ENCODE peak calls at places on chromosomes 1 and 21, in four cellular contexts. P is HepG2, K is K562, Q is GM12878. N is an unnamed sample.
A peak's percentile ranks its signal among the peaks of the same experiment; 100 is the strongest.

GRCh38 chr1:243251544-243251943 is 3.5 kb downstream of the CEP170 start:
- DNase-seq in P (no peak), Q (no peak), K (no peak), N (no peak)

GRCh38 chr1:17742590-17742989 is 12.5 kb upstream of the ACTL8 start:
- DNase-seq in K (no peak), P (no peak), Q (no peak), N (no peak)

GRCh38 chr1:116940809-116941640 is 31.3 kb downstream of the PTGFRN start:
- DNase-seq in Q (no peak), P (no peak), K (no peak), N (no peak)

GRCh38 chr1:25703671-25704637 is 87.4 kb downstream of the MAN1C1 start:
- DNase-seq in Q (no peak), K (no peak), P (no peak), N (no peak)

GRCh38 chr1:9293512-9294439 is 1.1 kb downstream of the SPSB1 start:
- DNase-seq in P (no peak), Q (no peak), K (no peak), N (peak; percentile 31)

GRCh38 chr1:20439282-20439681 is 46.7 kb downstream of the CAMK2N1 start:
- DNase-seq in Q (no peak), P (no peak), K (peak; percentile 6), N (no peak)

GRCh38 chr1:11886986-11887665 is 28.4 kb upstream of the NPPB start:
- DNase-seq in K (no peak), Q (no peak), P (no peak), N (no peak)

GRCh38 chr1:223887724-223888428 is 42.1 kb upstream of the TP53BP2 start:
- DNase-seq in P (no peak), Q (no peak), K (no peak), N (no peak)

GRCh38 chr1:155277896-155278688 is 829 bp downstream of the HCN3 start:
- DNase-seq in P (peak; percentile 51), Q (no peak), K (peak; percentile 82), N (peak; percentile 68)

GRCh38 chr21:33487996-33488395 is 3.5 kb downstream of the DNAJC28 start:
- DNase-seq in Q (no peak), P (no peak), K (no peak), N (no peak)

GRCh38 chr1:72230746-72231145 is 51.6 kb downstream of the NEGR1 start:
- DNase-seq in P (no peak), Q (no peak), K (no peak), N (no peak)

DNA sequence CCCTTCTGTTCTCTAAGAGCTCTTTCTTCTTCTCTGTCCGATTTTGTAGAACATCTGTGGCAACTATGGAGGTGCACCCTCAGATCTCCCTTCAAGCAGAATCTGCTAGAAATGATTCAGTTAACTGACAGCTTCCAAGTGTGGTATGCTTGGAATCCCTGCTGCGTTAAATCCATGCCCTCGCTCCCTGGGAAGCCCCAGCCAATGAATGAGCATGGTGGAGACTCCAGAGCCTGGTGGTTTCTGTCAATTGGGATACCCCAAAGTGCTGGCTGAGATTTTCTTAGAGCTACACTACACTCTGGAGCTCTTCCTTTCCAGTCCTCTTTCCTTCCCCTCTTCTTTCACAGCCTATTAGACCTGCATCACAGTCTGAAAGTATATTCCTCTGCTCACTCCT is 116.3 kb upstream of the C1orf21 start:
- DNase-seq in Q (no peak), K (no peak), P (no peak), N (no peak)
- TF ChIP-seq FOXK2 in Q (no peak), K (no peak), P (no peak), N (no peak)

GRCh38 chr21:44011123-44011773 is 861 bp upstream of the TRAPPC10 start:
- DNase-seq in P (no peak), K (peak; percentile 57), Q (no peak), N (no peak)
- TF ChIP-seq FOXK2 in P (no peak), K (no peak), Q (no peak), N (no peak)

GRCh38 chr1:70685300-70686286 is 274.5 kb downstream of the CTH start:
- DNase-seq in K (peak; percentile 83), P (peak; percentile 68), Q (peak; percentile 13), N (peak; percentile 79)
- TF ChIP-seq FOXK2 in K (no peak), P (no peak), Q (no peak), N (no peak)

GRCh38 chr1:208203127-208203847 is 40.9 kb downstream of the PLXNA2 start:
- DNase-seq in K (no peak), Q (no peak), P (peak; percentile 79), N (no peak)

GRCh38 chr1:208203848-208204609 is 40.2 kb downstream of the PLXNA2 start:
- DNase-seq in K (no peak), Q (no peak), P (no peak), N (no peak)

GRCh38 chr1:208204779-208205178 is 39.4 kb downstream of the PLXNA2 start:
- DNase-seq in K (no peak), Q (no peak), P (no peak), N (no peak)

GRCh38 chr1:208206092-208206698 is 38.0 kb downstream of the PLXNA2 start:
- DNase-seq in K (no peak), Q (no peak), P (no peak), N (no peak)

GRCh38 chr1:208205216-208206013 is 38.8 kb downstream of the PLXNA2 start:
- DNase-seq in Q (no peak), K (no peak), P (no peak), N (no peak)
- TF ChIP-seq FOXK2 in Q (no peak), K (no peak), P (no peak), N (no peak)

GRCh38 chr1:228003461-228004330 is 3.1 kb upstream of the WNT3A start:
- DNase-seq in K (no peak), P (no peak), Q (no peak), N (no peak)
- TF ChIP-seq FOXK2 in K (no peak), P (no peak), Q (no peak), N (no peak)

GRCh38 chr1:24500448-24501048 is 2.1 kb upstream of the RCAN3 start:
- DNase-seq in Q (no peak), P (no peak), K (no peak), N (no peak)

GRCh38 chr1:24503003-24503751 is 541 bp downstream of the RCAN3 start:
- DNase-seq in K (no peak), P (no peak), Q (no peak), N (no peak)

GRCh38 chr1:24501371-24502167 is 1.1 kb upstream of the RCAN3 start:
- DNase-seq in K (peak; percentile 67), P (no peak), Q (no peak), N (no peak)

GRCh38 chr1:24503870-24504523 is 1.4 kb downstream of the RCAN3 start:
- DNase-seq in P (no peak), K (no peak), Q (no peak), N (no peak)

GRCh38 chr1:24502168-24503002 is at the start of gene RCAN3:
- DNase-seq in P (peak; percentile 78), Q (no peak), K (peak; percentile 95), N (peak; percentile 94)
- TF ChIP-seq FOXK2 in P (no peak), Q (no peak), K (no peak), N (no peak)

DNA sequence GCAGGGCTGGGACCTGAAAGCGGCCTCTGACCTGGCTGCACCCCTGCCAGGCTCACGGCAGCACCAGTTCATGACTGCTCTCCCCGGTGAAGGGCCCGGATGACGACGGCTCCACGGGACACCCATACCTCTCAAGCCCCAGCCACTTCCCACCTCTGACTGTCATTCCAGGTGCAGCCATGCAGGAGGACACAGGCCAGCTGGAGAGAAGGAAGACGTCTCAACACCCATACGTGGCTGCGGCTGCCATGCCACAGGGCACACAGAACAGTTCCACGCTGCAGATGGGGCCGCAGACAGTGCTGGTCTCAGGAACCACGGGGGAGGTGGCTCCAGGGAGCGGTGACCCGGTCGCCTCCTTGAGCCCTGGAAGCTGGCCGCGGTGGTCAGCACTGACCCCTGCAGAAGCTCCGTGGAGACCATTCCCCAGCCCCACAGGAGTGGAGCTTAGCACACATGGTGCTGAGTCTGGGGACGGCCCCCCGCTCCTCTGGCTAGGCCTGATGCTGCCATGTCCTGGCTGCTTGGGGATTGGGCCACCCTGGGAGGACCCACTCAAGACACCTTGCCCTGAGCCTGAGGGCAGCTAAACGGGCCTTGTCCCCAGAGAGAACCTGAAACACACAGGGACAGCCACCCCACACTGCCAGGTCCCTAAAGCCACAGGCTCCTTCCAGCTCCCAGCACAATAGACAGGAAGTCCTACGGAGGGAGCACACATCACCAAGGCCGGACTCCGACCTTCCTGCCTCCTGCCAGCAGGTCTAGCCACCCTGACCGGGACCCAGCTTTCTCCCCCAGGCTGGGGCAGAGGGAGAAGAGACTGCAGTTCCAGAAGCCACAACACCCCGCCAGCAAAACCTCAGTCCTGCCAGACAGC is 8.6 kb downstream of the WNT9A start:
- DNase-seq in K (no peak), Q (no peak), P (no peak), N (no peak)
- TF ChIP-seq FOXK2 in K (no peak), Q (no peak), P (no peak), N (no peak)

GRCh38 chr1:87669671-87670070 is 341.0 kb downstream of the LMO4 start:
- DNase-seq in K (no peak), Q (no peak), P (no peak), N (no peak)
- TF ChIP-seq FOXK2 in K (no peak), Q (no peak), P (no peak), N (no peak)